ENCODE peak calls at places on chromosome 18, in five cellular contexts. One of them, this sample, is unnamed.

GRCh38 chr18:79947054-79947755 is 4.2 kb downstream of the SLC66A2 start:
- ATAC-seq in left lung: peak; percentile 60
- ATAC-seq in psoas muscle: no peak
- ATAC-seq in effector memory CD8-positive, alpha-beta T cell: no peak
- ATAC-seq in upper lobe of right lung: peak; percentile 43
- ATAC-seq in this sample: no peak

GRCh38 chr18:62839874-62840713 is 124.8 kb downstream of the PHLPP1 start:
- ATAC-seq in left lung: no peak
- ATAC-seq in psoas muscle: no peak
- ATAC-seq in effector memory CD8-positive, alpha-beta T cell: no peak
- ATAC-seq in upper lobe of right lung: no peak
- ATAC-seq in this sample: no peak

GRCh38 chr18:919078-919477 is 14.4 kb downstream of the ADCYAP1 start:
- ATAC-seq in left lung: no peak
- ATAC-seq in psoas muscle: no peak
- ATAC-seq in effector memory CD8-positive, alpha-beta T cell: no peak
- ATAC-seq in upper lobe of right lung: no peak
- ATAC-seq in this sample: no peak

GRCh38 chr18:9771977-9772660 is 64.0 kb downstream of the RAB31 start:
- ATAC-seq in left lung: peak; percentile 37
- ATAC-seq in psoas muscle: no peak
- ATAC-seq in effector memory CD8-positive, alpha-beta T cell: no peak
- ATAC-seq in upper lobe of right lung: peak; percentile 23
- ATAC-seq in this sample: peak; percentile 13

GRCh38 chr18:2471523-2471922 is 99.8 kb downstream of the METTL4 start:
- ATAC-seq in left lung: no peak
- ATAC-seq in psoas muscle: no peak
- ATAC-seq in effector memory CD8-positive, alpha-beta T cell: no peak
- ATAC-seq in upper lobe of right lung: no peak
- ATAC-seq in this sample: no peak

GRCh38 chr18:13835202-13835601 is 11.3 kb downstream of the MC5R start:
- ATAC-seq in left lung: no peak
- ATAC-seq in psoas muscle: no peak
- ATAC-seq in effector memory CD8-positive, alpha-beta T cell: no peak
- ATAC-seq in upper lobe of right lung: no peak
- ATAC-seq in this sample: no peak

GRCh38 chr18:10169064-10169562 is 255.3 kb downstream of the VAPA start:
- ATAC-seq in left lung: no peak
- ATAC-seq in psoas muscle: no peak
- ATAC-seq in effector memory CD8-positive, alpha-beta T cell: no peak
- ATAC-seq in upper lobe of right lung: no peak
- ATAC-seq in this sample: no peak

GRCh38 chr18:50473896-50474295 is 86.0 kb upstream of the MAPK4 start:
- ATAC-seq in left lung: no peak
- ATAC-seq in psoas muscle: no peak
- ATAC-seq in effector memory CD8-positive, alpha-beta T cell: no peak
- ATAC-seq in upper lobe of right lung: no peak
- ATAC-seq in this sample: no peak

GRCh38 chr18:3061581-3062416 is 48.9 kb upstream of the LPIN2 start:
- ATAC-seq in left lung: no peak
- ATAC-seq in psoas muscle: no peak
- ATAC-seq in effector memory CD8-positive, alpha-beta T cell: peak; percentile 69
- ATAC-seq in upper lobe of right lung: no peak
- ATAC-seq in this sample: no peak

GRCh38 chr18:8834837-8835236 is 129.5 kb downstream of the MTCL1 start:
- ATAC-seq in left lung: no peak
- ATAC-seq in psoas muscle: no peak
- ATAC-seq in effector memory CD8-positive, alpha-beta T cell: no peak
- ATAC-seq in upper lobe of right lung: no peak
- ATAC-seq in this sample: no peak

GRCh38 chr18:12288406-12288762 is 19.7 kb upstream of the TUBB6 start:
- ATAC-seq in left lung: peak; percentile 4
- ATAC-seq in psoas muscle: no peak
- ATAC-seq in effector memory CD8-positive, alpha-beta T cell: no peak
- ATAC-seq in upper lobe of right lung: peak; percentile 1
- ATAC-seq in this sample: no peak

GRCh38 chr18:22882084-22882483 is 51.0 kb upstream of the RBBP8 start:
- ATAC-seq in left lung: no peak
- ATAC-seq in psoas muscle: no peak
- ATAC-seq in effector memory CD8-positive, alpha-beta T cell: no peak
- ATAC-seq in upper lobe of right lung: no peak
- ATAC-seq in this sample: no peak

GRCh38 chr18:46299465-46300004 is 195.3 kb downstream of the HAUS1 start:
- ATAC-seq in left lung: no peak
- ATAC-seq in psoas muscle: no peak
- ATAC-seq in effector memory CD8-positive, alpha-beta T cell: no peak
- ATAC-seq in upper lobe of right lung: no peak
- ATAC-seq in this sample: no peak

GRCh38 chr18:31426021-31426420 is 21.5 kb upstream of the DSG3 start:
- ATAC-seq in left lung: no peak
- ATAC-seq in psoas muscle: no peak
- ATAC-seq in effector memory CD8-positive, alpha-beta T cell: no peak
- ATAC-seq in upper lobe of right lung: no peak
- ATAC-seq in this sample: no peak

GRCh38 chr18:25725461-25725860 is 365.0 kb downstream of the SS18 start:
- ATAC-seq in left lung: no peak
- ATAC-seq in psoas muscle: no peak
- ATAC-seq in effector memory CD8-positive, alpha-beta T cell: no peak
- ATAC-seq in upper lobe of right lung: no peak
- ATAC-seq in this sample: no peak

GRCh38 chr18:48663931-48664847 is 125.4 kb downstream of the CTIF start:
- ATAC-seq in left lung: peak; percentile 78
- ATAC-seq in psoas muscle: peak; percentile 76
- ATAC-seq in effector memory CD8-positive, alpha-beta T cell: peak; percentile 42
- ATAC-seq in upper lobe of right lung: peak; percentile 83
- ATAC-seq in this sample: peak; percentile 63

GRCh38 chr18:55650363-55650870 is 62.4 kb upstream of the TCF4 start:
- ATAC-seq in left lung: no peak
- ATAC-seq in psoas muscle: no peak
- ATAC-seq in effector memory CD8-positive, alpha-beta T cell: no peak
- ATAC-seq in upper lobe of right lung: no peak
- ATAC-seq in this sample: no peak

GRCh38 chr18:42018831-42019230 is 63.8 kb downstream of the PIK3C3 start:
- ATAC-seq in left lung: no peak
- ATAC-seq in psoas muscle: no peak
- ATAC-seq in effector memory CD8-positive, alpha-beta T cell: no peak
- ATAC-seq in upper lobe of right lung: no peak
- ATAC-seq in this sample: no peak

GRCh38 chr18:35817604-35818352 is 154.7 kb upstream of the RMP24 start:
- ATAC-seq in left lung: no peak
- ATAC-seq in psoas muscle: no peak
- ATAC-seq in effector memory CD8-positive, alpha-beta T cell: no peak
- ATAC-seq in upper lobe of right lung: no peak
- ATAC-seq in this sample: no peak

GRCh38 chr18:3649559-3650426 is 199.8 kb downstream of the TGIF1 start:
- ATAC-seq in left lung: peak; percentile 12
- ATAC-seq in psoas muscle: no peak
- ATAC-seq in effector memory CD8-positive, alpha-beta T cell: no peak
- ATAC-seq in upper lobe of right lung: no peak
- ATAC-seq in this sample: peak; percentile 62

GRCh38 chr18:32355896-32356295 is 114.8 kb downstream of the GAREM1 start:
- ATAC-seq in left lung: no peak
- ATAC-seq in psoas muscle: no peak
- ATAC-seq in effector memory CD8-positive, alpha-beta T cell: no peak
- ATAC-seq in upper lobe of right lung: no peak
- ATAC-seq in this sample: no peak

GRCh38 chr18:76398295-76398694 is 96.7 kb downstream of the ZNF516 start:
- ATAC-seq in left lung: no peak
- ATAC-seq in psoas muscle: no peak
- ATAC-seq in effector memory CD8-positive, alpha-beta T cell: no peak
- ATAC-seq in upper lobe of right lung: no peak
- ATAC-seq in this sample: no peak

GRCh38 chr18:58536534-58537271 is 92.2 kb downstream of the ALPK2 start:
- ATAC-seq in left lung: peak; percentile 37
- ATAC-seq in psoas muscle: no peak
- ATAC-seq in effector memory CD8-positive, alpha-beta T cell: no peak
- ATAC-seq in upper lobe of right lung: peak; percentile 50
- ATAC-seq in this sample: no peak

GRCh38 chr18:36663312-36663711 is 165.5 kb downstream of the TPGS2 start:
- ATAC-seq in left lung: no peak
- ATAC-seq in psoas muscle: no peak
- ATAC-seq in effector memory CD8-positive, alpha-beta T cell: no peak
- ATAC-seq in upper lobe of right lung: no peak
- ATAC-seq in this sample: peak; percentile 41

This sample was measured in gastroesophageal sphincter.